ENCODE peak calls at places on chromosomes 2 and 18, in nine cellular contexts. One of them, this sample, is unnamed.

GRCh38 chr2:48232351-48232750 is 297.6 kb upstream of the STON1 start:
- DNase-seq in testis: no peak
- DNase-seq in GM18507: no peak
- DNase-seq in naive B cell: no peak
- DNase-seq in HT1080: no peak
- DNase-seq in stimulated activated CD4-positive, alpha-beta T cell treated with anti-CD3 and anti-CD28 coated beads, Interleukin-4, amount 100 ng/mL, for 4 hours: no peak
- DNase-seq in kidney tubule cell: no peak
- DNase-seq in activated naive CD4-positive, alpha-beta T cell: no peak
- DNase-seq in dermis microvascular lymphatic vessel endothelial cell: no peak
- DNase-seq in this sample: no peak

GRCh38 chr2:166081852-166082251 is 46.0 kb downstream of the SCN1A start:
- DNase-seq in dermis microvascular lymphatic vessel endothelial cell: no peak
- DNase-seq in testis: no peak
- DNase-seq in naive B cell: no peak
- DNase-seq in kidney tubule cell: no peak
- DNase-seq in GM18507: no peak
- DNase-seq in HT1080: no peak
- DNase-seq in activated naive CD4-positive, alpha-beta T cell: no peak
- DNase-seq in stimulated activated CD4-positive, alpha-beta T cell treated with anti-CD3 and anti-CD28 coated beads, Interleukin-4, amount 100 ng/mL, for 4 hours: no peak
- DNase-seq in this sample: no peak

GRCh38 chr2:122009546-122009945 is 254.1 kb downstream of the TSN start:
- DNase-seq in activated naive CD4-positive, alpha-beta T cell: no peak
- DNase-seq in stimulated activated CD4-positive, alpha-beta T cell treated with anti-CD3 and anti-CD28 coated beads, Interleukin-4, amount 100 ng/mL, for 4 hours: no peak
- DNase-seq in GM18507: no peak
- DNase-seq in kidney tubule cell: no peak
- DNase-seq in testis: no peak
- DNase-seq in HT1080: no peak
- DNase-seq in dermis microvascular lymphatic vessel endothelial cell: no peak
- DNase-seq in naive B cell: no peak
- DNase-seq in this sample: no peak

GRCh38 chr2:74778381-74779371 is 55.3 kb upstream of the HK2 start:
- DNase-seq in testis: peak; percentile 79
- DNase-seq in kidney tubule cell: peak; percentile 85
- DNase-seq in HT1080: no peak
- DNase-seq in stimulated activated CD4-positive, alpha-beta T cell treated with anti-CD3 and anti-CD28 coated beads, Interleukin-4, amount 100 ng/mL, for 4 hours: no peak
- DNase-seq in activated naive CD4-positive, alpha-beta T cell: no peak
- DNase-seq in dermis microvascular lymphatic vessel endothelial cell: peak; percentile 7
- DNase-seq in GM18507: no peak
- DNase-seq in naive B cell: no peak
- DNase-seq in this sample: no peak

GRCh38 chr2:238742066-238742465 is 105.8 kb upstream of the TWIST2 start:
- DNase-seq in activated naive CD4-positive, alpha-beta T cell: no peak
- DNase-seq in kidney tubule cell: no peak
- DNase-seq in HT1080: no peak
- DNase-seq in testis: no peak
- DNase-seq in dermis microvascular lymphatic vessel endothelial cell: no peak
- DNase-seq in stimulated activated CD4-positive, alpha-beta T cell treated with anti-CD3 and anti-CD28 coated beads, Interleukin-4, amount 100 ng/mL, for 4 hours: no peak
- DNase-seq in naive B cell: no peak
- DNase-seq in GM18507: no peak
- DNase-seq in this sample: no peak

GRCh38 chr2:20456049-20456665 is 9.3 kb downstream of the RHOB start:
- DNase-seq in naive B cell: no peak
- DNase-seq in dermis microvascular lymphatic vessel endothelial cell: no peak
- DNase-seq in stimulated activated CD4-positive, alpha-beta T cell treated with anti-CD3 and anti-CD28 coated beads, Interleukin-4, amount 100 ng/mL, for 4 hours: no peak
- DNase-seq in HT1080: no peak
- DNase-seq in testis: no peak
- DNase-seq in GM18507: no peak
- DNase-seq in activated naive CD4-positive, alpha-beta T cell: no peak
- DNase-seq in kidney tubule cell: no peak
- DNase-seq in this sample: no peak

GRCh38 chr2:86764661-86765307 is 25.9 kb downstream of the CD8A start:
- DNase-seq in activated naive CD4-positive, alpha-beta T cell: no peak
- DNase-seq in naive B cell: peak; percentile 19
- DNase-seq in GM18507: peak; percentile 12
- DNase-seq in HT1080: peak; percentile 64
- DNase-seq in stimulated activated CD4-positive, alpha-beta T cell treated with anti-CD3 and anti-CD28 coated beads, Interleukin-4, amount 100 ng/mL, for 4 hours: no peak
- DNase-seq in kidney tubule cell: peak; percentile 52
- DNase-seq in testis: peak; percentile 28
- DNase-seq in dermis microvascular lymphatic vessel endothelial cell: peak; percentile 11
- DNase-seq in this sample: peak; percentile 18

GRCh38 chr2:165408191-165408590 is 61.3 kb upstream of the CSRNP3 start:
- DNase-seq in dermis microvascular lymphatic vessel endothelial cell: peak; percentile 83
- DNase-seq in HT1080: no peak
- DNase-seq in naive B cell: no peak
- DNase-seq in activated naive CD4-positive, alpha-beta T cell: no peak
- DNase-seq in GM18507: no peak
- DNase-seq in kidney tubule cell: no peak
- DNase-seq in stimulated activated CD4-positive, alpha-beta T cell treated with anti-CD3 and anti-CD28 coated beads, Interleukin-4, amount 100 ng/mL, for 4 hours: no peak
- DNase-seq in testis: no peak
- DNase-seq in this sample: no peak

GRCh38 chr18:55927831-55928230 is 339.8 kb upstream of the TCF4 start:
- DNase-seq in stimulated activated CD4-positive, alpha-beta T cell treated with anti-CD3 and anti-CD28 coated beads, Interleukin-4, amount 100 ng/mL, for 4 hours: no peak
- DNase-seq in GM18507: no peak
- DNase-seq in activated naive CD4-positive, alpha-beta T cell: no peak
- DNase-seq in HT1080: peak; percentile 2
- DNase-seq in kidney tubule cell: no peak
- DNase-seq in testis: no peak
- DNase-seq in naive B cell: no peak
- DNase-seq in dermis microvascular lymphatic vessel endothelial cell: no peak
- DNase-seq in this sample: no peak

GRCh38 chr2:161250864-161251436 is 57.3 kb upstream of the PSMD14 start:
- DNase-seq in HT1080: peak; percentile 75
- DNase-seq in GM18507: no peak
- DNase-seq in dermis microvascular lymphatic vessel endothelial cell: peak; percentile 34
- DNase-seq in stimulated activated CD4-positive, alpha-beta T cell treated with anti-CD3 and anti-CD28 coated beads, Interleukin-4, amount 100 ng/mL, for 4 hours: no peak
- DNase-seq in naive B cell: no peak
- DNase-seq in testis: no peak
- DNase-seq in activated naive CD4-positive, alpha-beta T cell: no peak
- DNase-seq in kidney tubule cell: peak; percentile 85
- DNase-seq in this sample: peak; percentile 66

GRCh38 chr18:79948719-79949411 is 2.6 kb downstream of the SLC66A2 start:
- DNase-seq in kidney tubule cell: no peak
- DNase-seq in testis: peak; percentile 8
- DNase-seq in stimulated activated CD4-positive, alpha-beta T cell treated with anti-CD3 and anti-CD28 coated beads, Interleukin-4, amount 100 ng/mL, for 4 hours: no peak
- DNase-seq in naive B cell: no peak
- DNase-seq in HT1080: no peak
- DNase-seq in activated naive CD4-positive, alpha-beta T cell: no peak
- DNase-seq in dermis microvascular lymphatic vessel endothelial cell: no peak
- DNase-seq in GM18507: no peak
- DNase-seq in this sample: no peak

GRCh38 chr2:15169326-15170038 is 391.7 kb downstream of the NBAS start:
- DNase-seq in HT1080: peak; percentile 94
- DNase-seq in dermis microvascular lymphatic vessel endothelial cell: no peak
- DNase-seq in kidney tubule cell: peak; percentile 94
- DNase-seq in testis: peak; percentile 65
- DNase-seq in GM18507: no peak
- DNase-seq in activated naive CD4-positive, alpha-beta T cell: no peak
- DNase-seq in naive B cell: no peak
- DNase-seq in stimulated activated CD4-positive, alpha-beta T cell treated with anti-CD3 and anti-CD28 coated beads, Interleukin-4, amount 100 ng/mL, for 4 hours: no peak
- DNase-seq in this sample: peak; percentile 92

GRCh38 chr18:14978191-14978590 is 230.2 kb downstream of the ANKRD30B start:
- DNase-seq in HT1080: no peak
- DNase-seq in kidney tubule cell: no peak
- DNase-seq in testis: no peak
- DNase-seq in GM18507: no peak
- DNase-seq in naive B cell: no peak
- DNase-seq in activated naive CD4-positive, alpha-beta T cell: no peak
- DNase-seq in dermis microvascular lymphatic vessel endothelial cell: no peak
- DNase-seq in stimulated activated CD4-positive, alpha-beta T cell treated with anti-CD3 and anti-CD28 coated beads, Interleukin-4, amount 100 ng/mL, for 4 hours: no peak
- DNase-seq in this sample: no peak

GRCh38 chr2:38515155-38516074 is 87.3 kb downstream of the HNRNPLL start:
- DNase-seq in dermis microvascular lymphatic vessel endothelial cell: no peak
- DNase-seq in stimulated activated CD4-positive, alpha-beta T cell treated with anti-CD3 and anti-CD28 coated beads, Interleukin-4, amount 100 ng/mL, for 4 hours: no peak
- DNase-seq in HT1080: no peak
- DNase-seq in GM18507: no peak
- DNase-seq in naive B cell: no peak
- DNase-seq in kidney tubule cell: peak; percentile 82
- DNase-seq in testis: peak; percentile 94
- DNase-seq in activated naive CD4-positive, alpha-beta T cell: no peak
- DNase-seq in this sample: peak; percentile 26

GRCh38 chr2:135052997-135053474 is 944 bp downstream of the RAB3GAP1 start:
- DNase-seq in stimulated activated CD4-positive, alpha-beta T cell treated with anti-CD3 and anti-CD28 coated beads, Interleukin-4, amount 100 ng/mL, for 4 hours: peak; percentile 6
- DNase-seq in kidney tubule cell: peak; percentile 22
- DNase-seq in dermis microvascular lymphatic vessel endothelial cell: no peak
- DNase-seq in HT1080: peak; percentile 4
- DNase-seq in naive B cell: no peak
- DNase-seq in testis: peak; percentile 24
- DNase-seq in activated naive CD4-positive, alpha-beta T cell: no peak
- DNase-seq in GM18507: no peak
- DNase-seq in this sample: no peak

GRCh38 chr2:20444113-20444992 is 2.5 kb upstream of the RHOB start:
- DNase-seq in stimulated activated CD4-positive, alpha-beta T cell treated with anti-CD3 and anti-CD28 coated beads, Interleukin-4, amount 100 ng/mL, for 4 hours: no peak
- DNase-seq in kidney tubule cell: peak; percentile 54
- DNase-seq in GM18507: no peak
- DNase-seq in testis: no peak
- DNase-seq in activated naive CD4-positive, alpha-beta T cell: no peak
- DNase-seq in HT1080: no peak
- DNase-seq in naive B cell: no peak
- DNase-seq in dermis microvascular lymphatic vessel endothelial cell: no peak
- DNase-seq in this sample: no peak